ENCODE peak calls at places on chromosomes 12 and 14, in four cellular contexts. One of them, this sample, is unnamed.

GRCh38 chr14:19823765-19824164 is 20.2 kb downstream of the OR4N2 start:
- DNase-seq in K562: no peak
- DNase-seq in HepG2: no peak
- DNase-seq in GM12878: no peak
- DNase-seq in this sample: no peak

GRCh38 chr14:34038358-34039057 is 87.6 kb upstream of the EGLN3 start:
- DNase-seq in K562: no peak
- DNase-seq in HepG2: peak
- DNase-seq in GM12878: no peak
- DNase-seq in this sample: no peak

GRCh38 chr14:65239143-65239672 is 136.9 kb upstream of the MAX start:
- DNase-seq in K562: no peak
- DNase-seq in HepG2: peak
- DNase-seq in GM12878: no peak
- DNase-seq in this sample: no peak

GRCh38 chr14:61077437-61077836 is 96.4 kb downstream of the SLC38A6 start:
- DNase-seq in K562: no peak
- DNase-seq in HepG2: no peak
- DNase-seq in GM12878: no peak
- DNase-seq in this sample: no peak

GRCh38 chr12:119512772-119513497 is 80.6 kb upstream of the TMEM233 start:
- DNase-seq in K562: peak
- DNase-seq in HepG2: peak
- DNase-seq in GM12878: no peak
- DNase-seq in this sample: peak

GRCh38 chr14:77638738-77639137 is 22.3 kb upstream of the SPTLC2 start:
- DNase-seq in K562: no peak
- DNase-seq in HepG2: no peak
- DNase-seq in GM12878: no peak
- DNase-seq in this sample: no peak

GRCh38 chr14:100557658-100558057 is 29.6 kb downstream of the BEGAIN start:
- DNase-seq in K562: no peak
- DNase-seq in HepG2: no peak
- DNase-seq in GM12878: no peak
- DNase-seq in this sample: no peak

GRCh38 chr14:105709281-105710118 is 183.1 kb downstream of the TMEM121 start:
- DNase-seq in K562: no peak
- DNase-seq in HepG2: no peak
- DNase-seq in GM12878: no peak
- DNase-seq in this sample: no peak

GRCh38 chr14:36662543-36663403 is 1.1 kb downstream of the PAX9 start:
- DNase-seq in K562: peak
- DNase-seq in HepG2: no peak
- DNase-seq in GM12878: no peak
- DNase-seq in this sample: no peak

GRCh38 chr12:126069549-126070165 is 1004.4 kb downstream of the AACS start:
- DNase-seq in K562: peak
- DNase-seq in HepG2: peak
- DNase-seq in GM12878: no peak
- DNase-seq in this sample: peak

GRCh38 chr12:89138048-89138852 is 214.1 kb downstream of the DUSP6 start:
- DNase-seq in K562: no peak
- DNase-seq in HepG2: no peak
- DNase-seq in GM12878: no peak
- DNase-seq in this sample: peak

GRCh38 chr12:112995008-112995407 is 16.7 kb downstream of the OAS2 start:
- DNase-seq in K562: no peak
- DNase-seq in HepG2: no peak
- DNase-seq in GM12878: no peak
- DNase-seq in this sample: no peak

GRCh38 chr14:77985235-77985634 is 184.9 kb upstream of the NRXN3 start:
- DNase-seq in K562: no peak
- DNase-seq in HepG2: no peak
- DNase-seq in GM12878: no peak
- DNase-seq in this sample: no peak

GRCh38 chr14:81516941-81517797 is 16.5 kb downstream of the SEL1L start:
- DNase-seq in K562: no peak
- DNase-seq in HepG2: peak
- DNase-seq in GM12878: no peak
- DNase-seq in this sample: no peak

GRCh38 chr14:105197274-105197673 is 16.2 kb upstream of the NUDT14 start:
- DNase-seq in K562: no peak
- DNase-seq in HepG2: no peak
- DNase-seq in GM12878: no peak
- DNase-seq in this sample: no peak

GRCh38 chr14:42869681-42870080 is 1263.0 kb downstream of the LRFN5 start:
- DNase-seq in K562: no peak
- DNase-seq in HepG2: no peak
- DNase-seq in GM12878: no peak
- DNase-seq in this sample: no peak

GRCh38 chr12:56995201-56995929 is 11.0 kb downstream of the ZBTB39 start:
- DNase-seq in K562: peak
- DNase-seq in HepG2: no peak
- DNase-seq in GM12878: no peak
- DNase-seq in this sample: no peak

GRCh38 chr12:80033457-80033856 is 65.9 kb upstream of the OTOGL start:
- DNase-seq in K562: no peak
- DNase-seq in HepG2: no peak
- DNase-seq in GM12878: no peak
- DNase-seq in this sample: no peak

GRCh38 chr12:95942106-95942531 is 295 bp downstream of the CCDC38 start:
- DNase-seq in K562: no peak
- DNase-seq in HepG2: peak
- DNase-seq in GM12878: no peak
- DNase-seq in this sample: no peak

GRCh38 chr12:22729898-22730443 is 105.0 kb downstream of the ETNK1 start:
- DNase-seq in K562: no peak
- DNase-seq in HepG2: no peak
- DNase-seq in GM12878: no peak
- DNase-seq in this sample: no peak

GRCh38 chr14:77459072-77459723 is 1.3 kb downstream of the AHSA1 start:
- DNase-seq in K562: peak
- DNase-seq in HepG2: peak
- DNase-seq in GM12878: peak
- DNase-seq in this sample: peak

GRCh38 chr12:122326597-122326996 is 60.3 kb upstream of the VPS33A start:
- DNase-seq in K562: no peak
- DNase-seq in HepG2: no peak
- DNase-seq in GM12878: no peak
- DNase-seq in this sample: no peak

GRCh38 chr12:118549506-118550109 is 173.3 kb downstream of the SUDS3 start:
- DNase-seq in K562: no peak
- DNase-seq in HepG2: no peak
- DNase-seq in GM12878: no peak
- DNase-seq in this sample: no peak

GRCh38 chr12:110137786-110138185 is 13.6 kb downstream of the IFT81 start:
- DNase-seq in K562: no peak
- DNase-seq in HepG2: no peak
- DNase-seq in GM12878: no peak
- DNase-seq in this sample: no peak

GRCh38 chr14:51283402-51283825 is 43.4 kb downstream of the TMX1 start:
- DNase-seq in K562: peak
- DNase-seq in HepG2: peak
- DNase-seq in GM12878: no peak
- DNase-seq in this sample: peak

GRCh38 chr12:132488127-132489077 is 1.5 kb upstream of the FBRSL1 start:
- DNase-seq in K562: no peak
- DNase-seq in HepG2: no peak
- DNase-seq in GM12878: no peak
- DNase-seq in this sample: no peak

GRCh38 chr12:49564241-49565118 is 3.5 kb downstream of the MCRS1 start:
- DNase-seq in K562: no peak
- DNase-seq in HepG2: no peak
- DNase-seq in GM12878: no peak
- DNase-seq in this sample: no peak

GRCh38 chr12:24894869-24895268 is 54.0 kb downstream of the BCAT1 start:
- DNase-seq in K562: no peak
- DNase-seq in HepG2: no peak
- DNase-seq in GM12878: no peak
- DNase-seq in this sample: no peak

DNA sequence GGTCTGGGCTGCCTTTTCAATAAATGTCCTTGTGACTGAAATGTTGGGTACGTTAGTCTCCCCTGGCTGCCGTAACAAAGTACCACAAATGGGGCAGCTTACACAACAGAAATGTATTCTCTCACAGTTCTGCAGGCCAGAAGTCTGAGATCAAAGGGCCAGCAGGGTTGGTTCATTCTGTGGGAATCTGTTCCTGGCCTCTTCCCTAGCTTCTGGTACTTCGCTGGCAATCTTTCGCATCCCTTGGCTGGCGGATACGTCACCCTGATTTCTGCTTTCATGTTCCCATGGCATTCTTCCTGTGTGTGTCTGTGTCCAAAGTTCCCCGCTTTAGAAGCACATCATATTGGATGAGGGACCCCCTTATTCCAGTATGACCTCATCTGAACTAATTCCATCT is 95.8 kb upstream of the NCOR2 start:
- DNase-seq in K562: no peak
- DNase-seq in HepG2: peak
- DNase-seq in GM12878: no peak
- DNase-seq in this sample: no peak
- TF ChIP-seq SP1 in K562: no peak
- TF ChIP-seq SP1 in HepG2: no peak
- TF ChIP-seq SP1 in GM12878: no peak
- TF ChIP-seq SP1 in this sample: no peak

DNA sequence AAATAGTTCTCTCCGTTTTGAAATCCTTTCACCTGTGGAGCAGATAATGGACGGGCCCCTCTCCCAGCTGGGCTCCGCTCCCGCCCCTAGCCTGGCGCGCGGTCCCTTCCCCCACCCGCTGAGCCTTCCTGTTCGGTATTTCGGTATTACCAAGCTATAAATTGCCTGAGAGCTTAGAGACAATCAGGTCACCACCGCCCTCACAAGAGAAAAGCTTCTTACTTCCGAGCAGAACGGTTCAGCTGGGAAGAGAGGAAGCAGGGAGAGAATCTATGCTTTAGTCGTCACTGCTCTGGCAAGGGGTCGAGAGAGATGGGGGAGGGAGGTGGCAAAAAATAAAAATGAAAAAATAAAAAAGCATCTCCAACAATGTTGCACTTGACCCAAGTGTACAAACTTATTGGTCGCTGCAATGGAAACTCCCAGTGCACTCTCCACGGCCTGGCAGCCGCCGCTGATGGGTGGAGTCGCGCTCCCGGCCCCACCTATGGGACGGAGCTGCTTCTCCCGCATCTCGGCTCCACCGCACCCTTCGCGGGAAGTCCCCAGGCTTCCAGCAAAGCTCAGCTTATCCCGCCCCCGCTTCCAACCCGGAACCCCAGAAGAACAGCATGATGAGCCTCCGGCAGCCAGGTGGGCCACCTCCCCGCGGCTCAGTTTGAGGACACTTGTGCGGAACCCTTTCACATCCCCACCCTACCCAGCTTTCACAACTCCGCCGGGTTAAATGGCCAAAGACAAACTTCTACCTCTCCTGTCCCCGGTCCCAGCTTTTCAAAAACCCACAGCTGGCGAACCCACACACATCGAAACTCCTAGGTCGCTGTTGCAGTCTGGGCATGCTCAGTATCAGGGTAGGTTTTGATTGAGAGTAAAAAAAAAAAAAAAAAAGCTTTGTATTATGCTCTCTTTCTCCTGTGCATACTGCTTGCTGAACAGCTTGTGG is 819 bp upstream of the SYT1 start:
- DNase-seq in K562: no peak
- DNase-seq in HepG2: no peak
- DNase-seq in GM12878: no peak
- DNase-seq in this sample: peak
- TF ChIP-seq FOXM1 in K562: no peak
- TF ChIP-seq FOXM1 in HepG2: no peak
- TF ChIP-seq FOXM1 in GM12878: no peak
- TF ChIP-seq FOXM1 in this sample: no peak

GRCh38 chr12:72077111-72077820 is 138.6 kb downstream of the TPH2 start:
- DNase-seq in K562: no peak
- DNase-seq in HepG2: no peak
- DNase-seq in GM12878: no peak
- DNase-seq in this sample: no peak
- TF ChIP-seq SP1 in K562: no peak
- TF ChIP-seq SP1 in HepG2: no peak
- TF ChIP-seq SP1 in GM12878: no peak
- TF ChIP-seq SP1 in this sample: no peak

GRCh38 chr12:116463366-116463765 is 95.8 kb upstream of the MAP1LC3B2 start:
- DNase-seq in K562: no peak
- DNase-seq in HepG2: no peak
- DNase-seq in GM12878: no peak
- DNase-seq in this sample: no peak
- TF ChIP-seq FOXM1 in K562: no peak
- TF ChIP-seq FOXM1 in HepG2: no peak
- TF ChIP-seq FOXM1 in GM12878: no peak
- TF ChIP-seq FOXM1 in this sample: no peak

GRCh38 chr14:88667555-88668273 is 104.9 kb downstream of the ZC3H14 start:
- DNase-seq in K562: peak
- DNase-seq in HepG2: peak
- DNase-seq in GM12878: peak
- DNase-seq in this sample: peak
- TF ChIP-seq SP1 in K562: no peak
- TF ChIP-seq SP1 in HepG2: no peak
- TF ChIP-seq SP1 in GM12878: no peak
- TF ChIP-seq SP1 in this sample: no peak

GRCh38 chr12:54187075-54187474 is 1.7 kb downstream of the SMUG1 start:
- DNase-seq in K562: no peak
- DNase-seq in HepG2: no peak
- DNase-seq in GM12878: no peak
- DNase-seq in this sample: no peak
- TF ChIP-seq FOXM1 in K562: no peak
- TF ChIP-seq FOXM1 in HepG2: no peak
- TF ChIP-seq FOXM1 in GM12878: no peak
- TF ChIP-seq FOXM1 in this sample: no peak

GRCh38 chr12:51984657-51985056 is 22.1 kb upstream of the TAMALIN start:
- DNase-seq in K562: no peak
- DNase-seq in HepG2: no peak
- DNase-seq in GM12878: no peak
- DNase-seq in this sample: no peak
- TF ChIP-seq SP1 in K562: no peak
- TF ChIP-seq SP1 in HepG2: no peak
- TF ChIP-seq SP1 in GM12878: no peak
- TF ChIP-seq SP1 in this sample: no peak

GRCh38 chr14:91008759-91009409 is 51.6 kb downstream of the RPS6KA5 start:
- DNase-seq in K562: no peak
- DNase-seq in HepG2: no peak
- DNase-seq in GM12878: no peak
- DNase-seq in this sample: no peak
- TF ChIP-seq FOXM1 in K562: no peak
- TF ChIP-seq FOXM1 in HepG2: no peak
- TF ChIP-seq FOXM1 in GM12878: no peak
- TF ChIP-seq FOXM1 in this sample: no peak

GRCh38 chr14:93199031-93199430 is 7.8 kb downstream of the GON7 start:
- DNase-seq in K562: no peak
- DNase-seq in HepG2: no peak
- DNase-seq in GM12878: no peak
- DNase-seq in this sample: no peak
- TF ChIP-seq SP1 in K562: no peak
- TF ChIP-seq SP1 in HepG2: no peak
- TF ChIP-seq SP1 in GM12878: no peak
- TF ChIP-seq SP1 in this sample: no peak

This sample was measured in HEK293T.